ENCODE peak calls at places on chromosomes 4 and X, in ten cellular contexts. Q is right lobe of liver; C is CD4-positive, CD25-positive, alpha-beta regulatory T cell; J is cardiac muscle cell; T is body of pancreas; S is CD8-positive, alpha-beta memory T cell; D is tibial artery; P is H9; G is tibial nerve; O is HCT116. F is an unnamed sample.

GRCh38 chr4:26525136-26525535 is 34.9 kb upstream of the CCKAR start:
- DNase-seq in Q (no peak), C (no peak), J (no peak), T (no peak), S (no peak), D (no peak), P (no peak), G (no peak), O (no peak), F (no peak)

GRCh38 chr4:8940792-8941491 is 69.3 kb upstream of the HMX1 start:
- DNase-seq in Q (no peak), C (no peak), J (peak; percentile 8), T (peak; percentile 17), S (no peak), D (no peak), P (no peak), G (no peak), O (no peak), F (peak; percentile 6)

GRCh38 chrX:43266487-43266886 is 389.6 kb upstream of the MAOA start:
- DNase-seq in Q (no peak), C (no peak), J (no peak), T (no peak), S (no peak), D (no peak), P (no peak), G (no peak), O (no peak), F (no peak)

GRCh38 chrX:134676440-134676839 is 18.2 kb upstream of the PLAC1 start:
- DNase-seq in Q (no peak), C (no peak), J (no peak), T (no peak), S (no peak), D (no peak), P (no peak), G (no peak), O (no peak), F (no peak)

GRCh38 chrX:19855700-19856381 is 31.6 kb downstream of the SH3KBP1 start:
- DNase-seq in Q (no peak), C (no peak), J (no peak), T (no peak), S (no peak), D (no peak), P (no peak), G (no peak), O (no peak), F (no peak)

GRCh38 chr4:121796283-121796682 is 4.8 kb upstream of the EXOSC9 start:
- DNase-seq in Q (no peak), C (no peak), J (no peak), T (no peak), S (no peak), D (no peak), P (no peak), G (no peak), O (no peak), F (peak; percentile 27)

GRCh38 chrX:1518512-1518911 is 18.5 kb downstream of the P2RY8 start:
- DNase-seq in Q (no peak), C (no peak), J (no peak), T (no peak), S (no peak), D (no peak), P (no peak), G (no peak), O (no peak), F (no peak)

GRCh38 chr4:10094841-10095240 is 21.8 kb downstream of the WDR1 start:
- DNase-seq in Q (peak; percentile 35), C (no peak), J (no peak), T (no peak), S (no peak), D (no peak), P (no peak), G (no peak), O (no peak), F (peak; percentile 47)

GRCh38 chr4:152529880-152530279 is 6.0 kb downstream of the FBXW7 start:
- DNase-seq in Q (no peak), C (no peak), J (no peak), T (no peak), S (no peak), D (no peak), P (no peak), G (no peak), O (no peak), F (no peak)

GRCh38 chr4:8320386-8320750 is 50.8 kb downstream of the HTRA3 start:
- DNase-seq in Q (no peak), C (no peak), J (no peak), T (no peak), S (no peak), D (no peak), P (peak; percentile 60), G (no peak), O (no peak), F (no peak)

GRCh38 chrX:136712631-136713030 is 64.7 kb downstream of the CD40LG start:
- DNase-seq in Q (no peak), C (no peak), J (no peak), T (no peak), S (no peak), D (no peak), P (no peak), G (no peak), O (no peak), F (no peak)

GRCh38 chr4:133188433-133189175 is 39.5 kb downstream of the PCDH10 start:
- DNase-seq in Q (no peak), C (no peak), J (no peak), T (no peak), S (no peak), D (no peak), P (no peak), G (no peak), O (no peak), F (no peak)

GRCh38 chr4:168981460-168981859 is 28.6 kb downstream of the CBR4 start:
- DNase-seq in Q (no peak), C (no peak), J (no peak), T (no peak), S (no peak), D (no peak), P (no peak), G (no peak), O (no peak), F (no peak)

GRCh38 chr4:110270492-110271197 is 72.2 kb upstream of the ELOVL6 start:
- DNase-seq in Q (no peak), C (no peak), J (no peak), T (no peak), S (no peak), D (no peak), P (no peak), G (no peak), O (no peak), F (peak; percentile 51)

GRCh38 chrX:101931494-101932248 is at the start of gene ZMAT1:
- DNase-seq in Q (peak; percentile 95), C (peak; percentile 88), J (peak; percentile 90), T (peak; percentile 96), S (peak; percentile 94), D (peak; percentile 97), P (peak; percentile 92), G (peak; percentile 95), O (peak; percentile 77), F (peak; percentile 69)

DNA sequence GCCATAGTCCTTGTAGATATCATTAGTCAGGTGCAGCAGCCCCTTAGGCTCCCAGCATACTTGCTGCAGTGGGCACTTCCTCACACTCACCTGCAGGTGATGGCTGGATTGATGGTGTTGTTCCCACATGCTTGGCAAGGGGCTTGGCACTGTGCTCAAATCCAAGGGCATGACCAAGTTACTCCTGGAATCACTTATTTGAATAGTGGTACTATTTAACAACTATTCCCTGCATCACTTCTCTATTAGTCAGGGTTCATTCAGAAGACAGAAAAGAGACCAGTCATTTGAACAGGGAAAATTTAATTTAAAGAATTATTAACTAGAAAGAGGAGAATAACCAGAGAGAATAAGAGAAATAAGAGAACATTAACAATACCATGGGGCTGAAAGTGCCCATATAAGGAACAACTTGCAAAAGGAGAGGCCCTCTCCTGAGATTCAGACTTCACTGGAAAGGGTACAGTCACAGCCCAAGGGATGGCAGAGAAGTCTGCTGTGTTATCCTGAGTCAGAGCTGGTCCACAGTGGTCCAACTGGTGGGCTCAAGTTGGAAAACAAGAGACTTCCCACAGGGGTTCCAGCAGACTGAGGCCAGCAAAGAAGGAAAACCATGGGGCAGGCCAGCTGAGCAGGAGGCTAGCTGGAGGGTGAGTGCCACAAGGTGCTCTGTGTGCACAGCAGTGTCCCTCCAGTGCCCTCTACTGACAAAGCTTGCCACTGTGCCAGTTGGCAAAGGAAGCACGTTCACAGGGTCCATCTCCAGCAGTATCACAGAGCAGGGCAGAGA is 9.8 kb downstream of the SPP1 start:
- DNase-seq in Q (peak; percentile 84), C (no peak), J (peak; percentile 57), T (peak; percentile 80), S (no peak), D (peak; percentile 73), P (peak; percentile 81), G (peak; percentile 39), O (peak; percentile 58), F (no peak)
- H3K27ac ChIP-seq in Q (no peak overlapping the region), C (no peak overlapping the region), J (no peak overlapping the region), T (no peak overlapping the region), S (no peak overlapping the region), D (no peak overlapping the region), P (no peak overlapping the region), G (no peak overlapping the region), O (no peak overlapping the region), F (no peak overlapping the region)

GRCh38 chr4:78553526-78554060 is 2.0 kb downstream of the ANXA3 start:
- DNase-seq in Q (no peak), C (no peak), J (no peak), T (no peak), S (no peak), D (no peak), P (no peak), G (no peak), O (no peak), F (no peak)
- H3K27me3 ChIP-seq in Q (peaks cover 16% of the 10 kb centered on the region), C (peaks cover 30% of the 10 kb centered on the region), J (peaks cover 5% of the 10 kb centered on the region), T (no peaks in the 10 kb centered on the region), S (peaks cover 20% of the 10 kb centered on the region), D (peaks cover 5% of the 10 kb centered on the region), P (peaks cover 6% of the 10 kb centered on the region), G (peaks cover 7% of the 10 kb centered on the region), O (no peaks in the 10 kb centered on the region), F (peaks cover 18% of the 10 kb centered on the region)

DNA sequence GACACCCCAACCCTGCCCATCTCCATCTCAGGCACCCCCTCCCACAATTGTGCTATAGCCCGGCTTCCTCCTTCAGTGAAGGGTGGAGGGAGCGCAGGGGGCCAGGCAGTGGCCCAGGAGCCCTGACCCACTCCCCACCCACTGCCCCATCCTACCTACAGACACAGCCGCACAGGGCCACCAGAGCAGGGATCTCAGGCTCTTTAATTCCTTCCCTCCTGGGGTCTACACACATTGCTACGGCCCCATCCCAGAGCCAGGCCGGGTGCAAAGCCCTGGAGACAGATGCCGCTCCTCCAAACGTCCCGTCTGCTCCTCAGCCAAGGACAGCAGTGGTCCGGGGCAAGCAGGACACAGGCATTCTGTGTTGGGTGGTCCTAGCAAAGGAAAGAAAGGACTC is 12.8 kb upstream of the DUSP9 start:
- DNase-seq in Q (no peak), C (no peak), J (no peak), T (no peak), S (no peak), D (peak; percentile 13), P (no peak), G (no peak), O (no peak), F (peak; percentile 70)
- H3K27ac ChIP-seq in Q (no peak overlapping the region), C (no peak overlapping the region), J (no peak overlapping the region), T (no peak overlapping the region), S (no peak overlapping the region), D (no peak overlapping the region), P (no peak overlapping the region), G (no peak overlapping the region), O (no peak overlapping the region), F (no peak overlapping the region)

DNA sequence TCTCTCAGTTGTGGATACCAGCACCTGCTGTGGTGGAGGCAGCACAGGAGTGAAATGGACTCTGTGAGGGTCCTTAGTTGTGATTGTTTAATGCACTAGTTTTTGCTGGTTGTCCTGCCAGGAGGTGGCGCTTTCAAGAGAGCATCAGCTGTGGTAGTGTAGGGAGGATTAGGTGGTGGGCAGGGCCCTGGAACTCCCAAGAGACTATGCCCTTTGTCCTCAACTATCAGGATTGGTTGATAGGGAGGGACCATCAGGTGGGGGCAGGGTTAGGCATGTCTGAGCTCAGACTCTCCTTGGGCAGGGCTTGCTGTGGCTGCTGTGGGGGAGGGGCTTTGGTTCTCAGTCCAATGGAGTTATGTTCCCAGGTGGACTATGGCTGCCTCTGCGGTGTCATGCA is 121.9 kb downstream of the RRAGB start:
- DNase-seq in Q (no peak), C (no peak), J (no peak), T (no peak), S (no peak), D (no peak), P (peak; percentile 79), G (no peak), O (no peak), F (no peak)
- H3K27me3 ChIP-seq in Q (no peaks in the 10 kb centered on the region), C (no peaks in the 10 kb centered on the region), J (no peaks in the 10 kb centered on the region), T (no peaks in the 10 kb centered on the region), S (no peaks in the 10 kb centered on the region), D (no peaks in the 10 kb centered on the region), P (no peaks in the 10 kb centered on the region), G (no peaks in the 10 kb centered on the region), O (no peaks in the 10 kb centered on the region), F (no peaks in the 10 kb centered on the region)

F was measured in osteoblast.